ENCODE peak calls at places on chromosomes 16 and 17, in nine cellular contexts. K, Y, J, Z, D, P, Q, X and N are unnamed samples.

GRCh38 chr17:31511176-31511540 is 119.7 kb downstream of the RAB11FIP4 start:
- DNase-seq in K (no peak), Y (no peak), J (no peak), Z (peak), D (no peak), P (peak), Q (no peak), X (no peak), N (no peak)

GRCh38 chr16:77840093-77840492 is 51.7 kb downstream of the VAT1L start:
- DNase-seq in K (no peak), Y (no peak), J (no peak), Z (no peak), D (no peak), P (no peak), Q (no peak), X (no peak), N (no peak)

GRCh38 chr16:84175351-84176081 is 11.3 kb downstream of the TAF1C start:
- DNase-seq in K (peak), Y (no peak), J (peak), Z (peak), D (no peak), P (peak), Q (peak), X (no peak), N (no peak)

GRCh38 chr17:30427611-30428010 is 48.9 kb downstream of the CPD start:
- DNase-seq in K (no peak), Y (no peak), J (no peak), Z (no peak), D (no peak), P (no peak), Q (no peak), X (no peak), N (no peak)

GRCh38 chr16:85697441-85697840 is 8.7 kb upstream of the GINS2 start:
- DNase-seq in K (no peak), Y (no peak), J (no peak), Z (no peak), D (no peak), P (no peak), Q (no peak), X (no peak), N (no peak)

GRCh38 chr16:8808613-8809353 is 11.1 kb downstream of the PMM2 start:
- DNase-seq in K (no peak), Y (no peak), J (peak), Z (no peak), D (no peak), P (no peak), Q (no peak), X (no peak), N (no peak)

GRCh38 chr17:77148109-77148958 is 7.6 kb downstream of the SEC14L1 start:
- DNase-seq in K (no peak), Y (no peak), J (no peak), Z (no peak), D (no peak), P (no peak), Q (no peak), X (no peak), N (no peak)

GRCh38 chr16:50985733-50986132 is 165.3 kb downstream of the SALL1 start:
- DNase-seq in K (no peak), Y (no peak), J (no peak), Z (no peak), D (no peak), P (no peak), Q (no peak), X (no peak), N (no peak)

GRCh38 chr17:49223517-49224197 is 6.9 kb downstream of the PHOSPHO1 start:
- DNase-seq in K (peak), Y (no peak), J (no peak), Z (peak), D (no peak), P (peak), Q (peak), X (peak), N (no peak)

GRCh38 chr17:82524540-82524939 is 5.0 kb downstream of the FOXK2 start:
- DNase-seq in K (no peak), Y (no peak), J (no peak), Z (no peak), D (no peak), P (no peak), Q (no peak), X (no peak), N (no peak)

GRCh38 chr17:50255766-50256480 is 18.3 kb upstream of the TMEM92 start:
- DNase-seq in K (no peak), Y (no peak), J (no peak), Z (no peak), D (no peak), P (no peak), Q (no peak), X (no peak), N (no peak)

GRCh38 chr17:66684716-66685115 is 150.2 kb upstream of the CACNG5 start:
- DNase-seq in K (no peak), Y (no peak), J (no peak), Z (no peak), D (no peak), P (no peak), Q (no peak), X (no peak), N (no peak)

GRCh38 chr16:75099738-75100615 is 16.6 kb downstream of the LDHD start:
- DNase-seq in K (no peak), Y (no peak), J (no peak), Z (no peak), D (no peak), P (peak), Q (no peak), X (no peak), N (peak)

GRCh38 chr16:12091569-12092346 is 115.2 kb downstream of the SNX29 start:
- DNase-seq in K (no peak), Y (no peak), J (no peak), Z (no peak), D (no peak), P (peak), Q (no peak), X (peak), N (no peak)

GRCh38 chr17:29593546-29594440 is 861 bp downstream of the ANKRD13B start:
- DNase-seq in K (peak), Y (no peak), J (no peak), Z (no peak), D (no peak), P (peak), Q (no peak), X (no peak), N (peak)

GRCh38 chr16:856101-856500 is 55.6 kb upstream of the GNG13 start:
- DNase-seq in K (no peak), Y (no peak), J (no peak), Z (no peak), D (no peak), P (no peak), Q (no peak), X (no peak), N (no peak)

GRCh38 chr16:50800074-50800473 is 58.2 kb downstream of the CYLD start:
- DNase-seq in K (no peak), Y (no peak), J (no peak), Z (no peak), D (no peak), P (no peak), Q (no peak), X (no peak), N (no peak)

GRCh38 chr16:3076577-3076976 is 11.1 kb downstream of the IL32 start:
- DNase-seq in K (no peak), Y (no peak), J (no peak), Z (no peak), D (no peak), P (peak), Q (no peak), X (no peak), N (no peak)

GRCh38 chr16:70544548-70544947 is 20.9 kb downstream of the SF3B3 start:
- DNase-seq in K (no peak), Y (no peak), J (no peak), Z (no peak), D (no peak), P (no peak), Q (no peak), X (no peak), N (no peak)

GRCh38 chr16:74291577-74292208 is 4.9 kb upstream of the PSMD7 start:
- DNase-seq in K (no peak), Y (no peak), J (no peak), Z (no peak), D (no peak), P (no peak), Q (no peak), X (no peak), N (no peak)

GRCh38 chr17:67221062-67221998 is 23.7 kb downstream of the HELZ start:
- DNase-seq in K (peak), Y (no peak), J (peak), Z (peak), D (no peak), P (no peak), Q (no peak), X (no peak), N (no peak)

GRCh38 chr17:64938925-64939474 is 19.7 kb upstream of the LRRC37A3 start:
- DNase-seq in K (peak), Y (no peak), J (no peak), Z (peak), D (no peak), P (peak), Q (peak), X (no peak), N (no peak)

GRCh38 chr17:70357196-70357595 is 187.9 kb downstream of the KCNJ2 start:
- DNase-seq in K (no peak), Y (no peak), J (no peak), Z (no peak), D (no peak), P (no peak), Q (no peak), X (no peak), N (no peak)

GRCh38 chr17:64064331-64064730 is 43.9 kb upstream of the ICAM2 start:
- DNase-seq in K (no peak), Y (no peak), J (no peak), Z (peak), D (no peak), P (no peak), Q (no peak), X (no peak), N (no peak)

GRCh38 chr16:88727871-88728270 is 21.6 kb downstream of the CTU2 start:
- DNase-seq in K (no peak), Y (no peak), J (no peak), Z (no peak), D (no peak), P (no peak), Q (no peak), X (no peak), N (no peak)

GRCh38 chr16:4214215-4214621 is 27.7 kb downstream of the SRL start:
- DNase-seq in K (no peak), Y (peak), J (peak), Z (no peak), D (peak), P (no peak), Q (peak), X (no peak), N (no peak)

GRCh38 chr17:18321309-18321708 is 6.2 kb downstream of the SMCR8 start:
- DNase-seq in K (no peak), Y (no peak), J (no peak), Z (no peak), D (no peak), P (peak), Q (no peak), X (no peak), N (no peak)
- TF ChIP-seq CTCF in K (no peak), Y (peak), J (no peak), Z (no peak), D (peak), P (no peak), Q (no peak), X (no peak), N (peak)

GRCh38 chr17:18318771-18319450 is 3.8 kb downstream of the SMCR8 start:
- DNase-seq in K (no peak), Y (no peak), J (no peak), Z (no peak), D (no peak), P (peak), Q (no peak), X (no peak), N (no peak)

GRCh38 chr17:18320301-18320700 is 5.2 kb downstream of the SMCR8 start:
- DNase-seq in K (no peak), Y (no peak), J (no peak), Z (no peak), D (no peak), P (peak), Q (no peak), X (no peak), N (no peak)

GRCh38 chr17:18322522-18322921 is 7.4 kb downstream of the SMCR8 start:
- DNase-seq in K (no peak), Y (no peak), J (no peak), Z (no peak), D (no peak), P (peak), Q (no peak), X (no peak), N (no peak)

GRCh38 chr17:18318122-18318521 is 3.0 kb downstream of the SMCR8 start:
- DNase-seq in K (no peak), Y (no peak), J (no peak), Z (no peak), D (no peak), P (peak), Q (no peak), X (no peak), N (no peak)

DNA sequence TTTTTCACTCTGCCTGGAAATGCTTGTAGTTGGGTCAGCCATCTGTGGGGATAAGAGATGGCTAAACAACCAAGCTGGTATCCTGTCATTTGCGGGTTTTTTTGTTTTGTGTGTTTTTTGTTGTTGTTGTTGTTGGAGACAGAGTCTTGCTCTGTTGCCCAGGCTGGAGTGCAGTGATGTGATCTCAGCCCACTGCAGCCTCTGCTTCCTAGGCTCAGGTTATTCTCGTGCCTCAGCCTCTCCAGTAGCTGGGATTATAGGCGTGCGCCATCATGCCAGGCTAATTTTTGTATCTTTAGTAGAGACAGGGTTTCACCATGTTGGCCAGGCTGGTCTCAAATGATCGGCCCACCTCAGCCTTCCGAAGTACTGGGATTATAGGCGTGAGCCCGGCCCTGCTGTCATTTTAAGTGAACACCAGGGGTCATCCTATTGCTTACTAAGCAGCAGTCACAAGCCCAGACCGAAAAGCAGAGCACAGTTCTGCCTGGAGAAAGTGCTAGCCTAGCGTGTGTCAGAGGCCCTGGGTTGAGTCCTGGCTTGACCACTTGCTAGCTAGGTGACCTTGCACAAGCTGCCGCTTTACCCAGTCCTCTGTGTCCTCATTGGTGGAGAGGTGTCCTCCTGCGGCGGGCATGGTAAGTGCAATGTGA is 4.6 kb downstream of the SMCR8 start:
- DNase-seq in K (peak), Y (peak), J (no peak), Z (no peak), D (peak), P (peak), Q (no peak), X (no peak), N (no peak)
- TF ChIP-seq CTCF in K (peak), Y (peak), J (no peak), Z (no peak), D (peak), P (no peak), Q (peak), X (no peak), N (peak)

GRCh38 chr17:42027961-42028790 is 8.3 kb downstream of the NKIRAS2 start:
- DNase-seq in K (peak), Y (no peak), J (no peak), Z (no peak), D (no peak), P (no peak), Q (no peak), X (no peak), N (no peak)
- TF ChIP-seq CTCF in K (peak), Y (peak), J (no peak), Z (no peak), D (peak), P (no peak), Q (peak), X (no peak), N (peak)

GRCh38 chr17:22512506-22512905 is 820.2 kb downstream of the KCNJ18 start:
- DNase-seq in K (no peak), Y (no peak), J (no peak), Z (no peak), D (no peak), P (no peak), Q (no peak), X (no peak), N (no peak)

GRCh38 chr17:22512057-22512456 is 819.7 kb downstream of the KCNJ18 start:
- DNase-seq in K (no peak), Y (no peak), J (no peak), Z (no peak), D (no peak), P (no peak), Q (no peak), X (no peak), N (no peak)

GRCh38 chr17:22511431-22511830 is 819.1 kb downstream of the KCNJ18 start:
- DNase-seq in K (no peak), Y (no peak), J (no peak), Z (no peak), D (no peak), P (no peak), Q (no peak), X (no peak), N (no peak)

GRCh38 chr17:22514315-22514714 is 822.0 kb downstream of the KCNJ18 start:
- DNase-seq in K (no peak), Y (no peak), J (no peak), Z (no peak), D (no peak), P (no peak), Q (no peak), X (no peak), N (no peak)

GRCh38 chr17:22512997-22513538 is 820.7 kb downstream of the KCNJ18 start:
- DNase-seq in K (no peak), Y (no peak), J (no peak), Z (no peak), D (no peak), P (no peak), Q (no peak), X (no peak), N (no peak)
- TF ChIP-seq CTCF in K (no peak), Y (no peak), J (no peak), Z (no peak), D (no peak), P (no peak), Q (no peak), X (no peak), N (no peak)

GRCh38 chr17:75758131-75758905 is 6.7 kb downstream of the GALK1 start:
- DNase-seq in K (no peak), Y (no peak), J (no peak), Z (no peak), D (no peak), P (no peak), Q (no peak), X (no peak), N (no peak)
- TF ChIP-seq CTCF in K (no peak), Y (peak), J (no peak), Z (no peak), D (peak), P (no peak), Q (no peak), X (no peak), N (peak)

DNA sequence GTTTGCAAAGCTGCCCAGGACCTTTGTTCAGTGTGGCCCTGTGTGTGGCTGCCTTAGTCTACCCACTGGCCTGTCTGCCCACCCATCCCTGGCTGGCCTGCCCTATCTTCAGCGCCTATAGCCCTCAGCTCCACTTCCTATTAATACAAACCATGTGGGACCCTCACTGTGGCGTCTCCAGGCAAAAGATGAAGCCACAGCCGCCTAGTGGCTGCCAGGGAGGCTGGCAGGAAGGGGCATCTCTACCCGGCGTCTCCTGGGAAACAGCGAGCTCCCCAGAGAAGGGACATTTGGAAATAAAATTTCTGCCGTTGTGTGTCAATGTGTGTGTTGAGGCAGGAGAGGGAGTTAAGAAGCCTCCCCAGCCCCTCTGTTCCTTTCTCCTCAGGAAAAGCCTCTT is 31.5 kb downstream of the NEUROD2 start:
- DNase-seq in K (peak), Y (no peak), J (no peak), Z (no peak), D (no peak), P (no peak), Q (no peak), X (peak), N (no peak)
- TF ChIP-seq CTCF in K (peak), Y (peak), J (no peak), Z (no peak), D (peak), P (peak), Q (no peak), X (peak), N (peak)

GRCh38 chr17:43006639-43007551 is at the start of gene IFI35:
- DNase-seq in K (peak), Y (no peak), J (peak), Z (peak), D (peak), P (peak), Q (peak), X (peak), N (peak)
- TF ChIP-seq CTCF in K (no peak), Y (peak), J (no peak), Z (peak), D (peak), P (peak), Q (peak), X (no peak), N (peak)

GRCh38 chr17:75003070-75003956 is 9.2 kb upstream of the MRPL58 start:
- DNase-seq in K (no peak), Y (no peak), J (no peak), Z (no peak), D (no peak), P (no peak), Q (no peak), X (no peak), N (peak)
- TF ChIP-seq CTCF in K (no peak), Y (no peak), J (no peak), Z (no peak), D (no peak), P (no peak), Q (no peak), X (no peak), N (no peak)